ENCODE peak calls at places on chromosomes 5 and 9, in ten cellular contexts. O, Y, E, P, U, N, B, C, T and H are unnamed samples.

GRCh38 chr5:150163547-150164059 is 3.0 kb upstream of the CDX1 start:
- DNase-seq in Y (no peak), O (no peak), T (peak; percentile 81), P (peak; percentile 82), N (peak; percentile 35), E (peak; percentile 45), C (no peak), U (peak; percentile 89), B (no peak), H (no peak)

GRCh38 chr9:111399772-111400563 is 69.9 kb upstream of the OR2K2 start:
- DNase-seq in B (peak; percentile 21), Y (peak; percentile 20), O (peak; percentile 24), U (no peak), E (peak; percentile 37), P (no peak), T (no peak), C (peak; percentile 58), N (peak; percentile 19), H (no peak)

GRCh38 chr9:73042155-73042554 is 89.3 kb upstream of the ALDH1A1 start:
- DNase-seq in T (no peak), C (no peak), N (no peak), B (no peak), P (no peak), E (peak; percentile 16), U (no peak), O (no peak), Y (no peak), H (no peak)

GRCh38 chr5:14702238-14702839 is 37.8 kb downstream of the OTULIN start:
- DNase-seq in B (no peak), C (no peak), O (no peak), E (no peak), T (no peak), U (no peak), Y (no peak), N (no peak), P (no peak), H (no peak)

GRCh38 chr5:104189031-104189430 is 626.4 kb upstream of the NUDT12 start:
- DNase-seq in P (no peak), E (peak; percentile 78), U (no peak), T (no peak), B (peak; percentile 64), O (no peak), Y (no peak), C (no peak), N (no peak), H (no peak)

GRCh38 chr9:130421154-130421801 is 23.5 kb upstream of the ASS1 start:
- DNase-seq in C (no peak), O (no peak), P (no peak), E (no peak), B (no peak), Y (no peak), U (no peak), T (no peak), N (no peak), H (no peak)

GRCh38 chr5:17367256-17367845 is 130.7 kb upstream of the TAF11L2 start:
- DNase-seq in Y (no peak), T (no peak), O (no peak), U (no peak), B (no peak), N (no peak), C (no peak), E (no peak), P (no peak), H (no peak)

GRCh38 chr9:136799079-136799853 is 3.1 kb downstream of the CCDC183 start:
- DNase-seq in T (no peak), N (peak; percentile 92), P (no peak), E (no peak), C (peak; percentile 52), B (no peak), U (no peak), O (no peak), Y (no peak), H (no peak)

GRCh38 chr5:1249366-1250280 is 24.4 kb downstream of the SLC6A18 start:
- DNase-seq in U (no peak), E (no peak), T (no peak), P (no peak), B (no peak), Y (no peak), N (no peak), C (no peak), O (no peak), H (no peak)

GRCh38 chr9:93612796-93613154 is 36.4 kb downstream of the PHF2 start:
- DNase-seq in O (peak; percentile 25), U (no peak), N (no peak), E (no peak), P (no peak), C (no peak), T (peak; percentile 50), B (no peak), Y (no peak), H (peak; percentile 31)

GRCh38 chr5:5891350-5891749 is 468.9 kb downstream of the ICE1 start:
- DNase-seq in N (no peak), E (no peak), T (no peak), B (no peak), Y (no peak), C (no peak), P (no peak), O (no peak), U (no peak), H (no peak)

GRCh38 chr5:127957183-127957582 is 126.4 kb upstream of the SLC12A2 start:
- DNase-seq in C (no peak), P (peak; percentile 13), N (peak; percentile 22), U (peak; percentile 89), Y (no peak), B (peak; percentile 72), T (no peak), O (no peak), E (peak; percentile 56), H (no peak)

GRCh38 chr5:95887977-95888376 is 65.5 kb upstream of the GLRX start:
- DNase-seq in Y (no peak), P (no peak), T (no peak), C (no peak), N (no peak), O (no peak), E (no peak), U (no peak), B (no peak), H (no peak)

GRCh38 chr5:95891499-95891898 is 69.0 kb upstream of the GLRX start:
- DNase-seq in U (no peak), B (no peak), T (no peak), Y (no peak), E (no peak), N (no peak), O (no peak), P (no peak), C (no peak), H (no peak)

GRCh38 chr5:95895771-95896170 is 65.9 kb downstream of the ELL2 start:
- DNase-seq in C (peak; percentile 81), Y (no peak), P (no peak), O (no peak), N (no peak), T (no peak), E (peak; percentile 71), B (no peak), U (no peak), H (no peak)

GRCh38 chr5:95895223-95895622 is 66.4 kb downstream of the ELL2 start:
- DNase-seq in P (no peak), C (peak; percentile 45), U (no peak), O (no peak), Y (no peak), E (no peak), N (no peak), T (no peak), B (no peak), H (no peak)

GRCh38 chr5:95892784-95893354 is 68.8 kb downstream of the ELL2 start:
- DNase-seq in Y (peak; percentile 37), O (peak; percentile 14), N (peak; percentile 35), P (no peak), T (no peak), U (no peak), B (no peak), E (peak; percentile 51), C (peak; percentile 42), H (no peak)
- TF ChIP-seq CTCF in Y (peak; percentile 57), O (peak; percentile 69), N (peak; percentile 38), P (peak; percentile 41), T (peak; percentile 57), U (no peak), B (peak; percentile 44), E (peak; percentile 58), C (peak; percentile 56), H (peak; percentile 51)

GRCh38 chr9:120711841-120712538 is 2.3 kb downstream of the MEGF9 start:
- DNase-seq in Y (no peak), U (no peak), C (no peak), T (no peak), B (no peak), O (no peak), E (peak; percentile 32), P (no peak), N (no peak), H (no peak)
- H3K4me3 ChIP-seq in Y (peak overlapping the region; percentile 75), U (peak overlapping the region; percentile 95), C (peak overlapping the region; percentile 71), T (peak overlapping the region; percentile 5), B (peak overlapping the region; percentile 75), O (peak overlapping the region; percentile 86), E (peak overlapping the region; percentile 81), P (peak overlapping the region; percentile 83), N (no peak overlapping the region), H (peak overlapping the region; percentile 94)

DNA sequence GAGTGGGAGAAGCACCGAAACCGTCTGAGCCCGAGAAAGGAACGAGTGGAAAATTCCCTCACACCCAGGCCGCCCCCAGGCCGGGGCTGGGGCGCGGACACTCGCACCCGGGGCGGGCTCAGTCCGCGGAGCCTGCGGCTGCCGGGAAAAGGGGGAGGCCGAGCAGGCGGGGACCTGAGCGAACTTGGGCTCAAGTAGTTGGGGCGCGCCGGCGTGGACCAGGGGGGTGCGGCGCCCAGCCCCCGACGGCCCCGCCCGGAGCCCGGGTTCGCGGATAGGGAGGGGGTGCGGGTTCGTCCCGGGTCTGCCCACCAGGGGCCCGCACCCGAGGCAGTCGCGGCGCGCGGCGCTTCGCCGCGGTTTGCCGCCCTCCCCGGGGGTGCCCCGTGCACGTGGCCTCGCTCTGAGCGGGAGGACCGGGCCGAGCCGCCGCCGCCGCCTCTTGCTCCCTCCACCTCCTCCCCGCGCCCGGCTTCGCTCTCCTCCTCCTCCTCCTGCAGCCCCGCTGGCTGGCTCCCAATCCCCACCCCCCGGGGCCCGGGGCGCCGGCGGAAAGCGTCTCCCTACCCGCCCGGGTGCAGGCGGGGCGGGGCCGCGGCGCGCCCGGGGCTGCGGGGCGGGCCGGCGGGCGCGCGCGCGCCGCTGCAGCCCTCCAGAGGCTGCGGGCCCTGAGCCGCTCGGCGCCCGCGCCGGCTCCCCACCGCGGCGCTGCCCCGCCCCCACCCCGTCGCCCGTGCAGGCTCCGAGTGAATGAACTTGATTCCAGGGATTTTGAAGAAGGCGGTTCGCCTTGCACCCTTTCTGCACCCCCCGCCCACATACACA is 1.2 kb upstream of the NFIB start:
- DNase-seq in B (peak; percentile 34), C (peak; percentile 60), E (peak; percentile 90), N (peak; percentile 95), O (peak; percentile 64), P (peak; percentile 96), U (peak; percentile 98), Y (peak; percentile 89), T (peak; percentile 91), H (no peak)
- TF ChIP-seq CTCF in B (no peak), C (no peak), E (no peak), N (peak; percentile 0), O (no peak), P (peak; percentile 5), U (no peak), Y (no peak), T (no peak), H (no peak)

DNA sequence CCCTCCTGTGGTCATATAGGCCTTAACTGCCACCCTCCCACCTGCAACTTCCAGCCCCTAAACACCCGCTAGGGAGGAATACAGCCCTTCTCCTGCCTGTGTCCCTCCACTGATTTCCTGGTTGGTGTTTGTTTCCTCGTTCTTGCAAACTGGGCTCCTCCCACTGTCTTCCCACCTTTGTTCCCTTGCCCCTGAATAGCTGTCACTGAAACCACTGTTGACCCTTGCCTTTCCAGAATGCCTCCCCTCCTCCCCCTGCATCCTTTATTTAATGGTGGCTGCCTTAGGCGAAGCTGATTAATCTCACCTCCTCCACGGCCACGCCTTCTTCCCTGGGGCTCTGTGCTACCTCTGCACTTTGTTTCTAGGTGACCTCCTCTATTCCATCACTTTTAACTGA is 626.7 kb downstream of the BNC2 start:
- DNase-seq in B (no peak), Y (peak; percentile 45), T (no peak), N (no peak), C (peak; percentile 79), U (no peak), P (no peak), O (no peak), E (no peak), H (no peak)
- H3K4me3 ChIP-seq in B (no peak overlapping the region), Y (no peak overlapping the region), T (no peak overlapping the region), N (no peak overlapping the region), C (no peak overlapping the region), U (no peak overlapping the region), P (no peak overlapping the region), O (no peak overlapping the region), E (no peak overlapping the region), H (no peak overlapping the region)